ENCODE peak calls at places on chromosomes 5 and 9, in five cellular contexts. F is fibroblast of lung, O is tibial nerve, I is A549, X is colonic mucosa. V is an unnamed sample.
A peak's percentile ranks its signal among the peaks of the same experiment; 100 is the strongest.

GRCh38 chr9:99257723-99258364 is 35.8 kb downstream of the SEC61B start:
- DNase-seq in F (no peak), O (no peak), I (no peak), X (no peak), V (no peak)

GRCh38 chr5:33753704-33754103 is 138.1 kb downstream of the ADAMTS12 start:
- DNase-seq in F (no peak), O (no peak), I (no peak), X (no peak), V (no peak)

GRCh38 chr5:34743878-34744277 is 87.8 kb downstream of the RAI14 start:
- DNase-seq in F (peak; percentile 98), O (no peak), I (peak; percentile 67), X (no peak), V (no peak)

GRCh38 chr5:18465833-18466681 is 831.8 kb downstream of the TAF11L14 start:
- DNase-seq in F (peak; percentile 43), O (peak; percentile 54), I (peak; percentile 67), X (peak; percentile 49), V (peak; percentile 91)

GRCh38 chr5:54895816-54896341 is 89.5 kb downstream of the ESM1 start:
- DNase-seq in F (peak; percentile 65), O (no peak), I (peak; percentile 49), X (no peak), V (peak; percentile 56)

GRCh38 chr5:127885176-127885575 is 182.0 kb downstream of the CCDC192 start:
- DNase-seq in F (no peak), O (no peak), I (peak; percentile 90), X (peak; percentile 49), V (no peak)

GRCh38 chr5:164663223-164663989 is 1158.0 kb downstream of the MAT2B start:
- DNase-seq in F (peak; percentile 56), O (no peak), I (no peak), X (no peak), V (no peak)

GRCh38 chr5:119288364-119289047 is 67.3 kb upstream of the TNFAIP8 start:
- DNase-seq in F (peak; percentile 38), O (no peak), I (no peak), X (no peak), V (no peak)

GRCh38 chr5:119377066-119377465 is 21.2 kb downstream of the TNFAIP8 start:
- DNase-seq in F (no peak), O (no peak), I (no peak), X (no peak), V (no peak)

GRCh38 chr9:137305060-137305787 is 3.2 kb upstream of the NRARP start:
- DNase-seq in F (peak; percentile 46), O (no peak), I (peak; percentile 70), X (peak; percentile 88), V (peak; percentile 92)

GRCh38 chr9:108883085-108883484 is 21.0 kb downstream of the ACTL7A start:
- DNase-seq in F (no peak), O (no peak), I (no peak), X (no peak), V (no peak)
- H3K27ac ChIP-seq in F (no peak overlapping the region), O (no peak overlapping the region), I (no peak overlapping the region), X (no peak overlapping the region), V (no peak overlapping the region)

DNA sequence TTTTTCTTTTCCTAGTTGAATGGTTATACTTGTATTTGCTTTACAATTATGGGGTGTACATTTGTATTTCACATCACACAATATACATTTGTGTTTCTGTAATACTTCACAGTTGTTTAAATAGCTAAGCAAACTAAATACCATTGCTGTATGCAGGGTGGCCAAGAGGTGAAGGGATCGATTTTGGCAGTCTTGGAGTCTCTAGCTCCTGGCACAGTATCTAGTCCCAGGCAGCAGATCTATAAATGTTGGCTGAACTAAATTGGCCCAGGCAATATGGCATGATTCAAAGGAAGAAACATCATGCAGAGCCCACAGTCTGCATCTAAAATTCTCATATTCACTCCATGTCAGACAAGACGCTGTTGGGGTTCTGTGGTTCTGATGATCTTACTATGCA is 110.1 kb upstream of the GPBP1 start:
- DNase-seq in F (no peak), O (no peak), I (no peak), X (no peak), V (no peak)
- H3K4me3 ChIP-seq in F (no peak overlapping the region), O (no peak overlapping the region), I (no peak overlapping the region), X (no peak overlapping the region), V (no peak overlapping the region)

DNA sequence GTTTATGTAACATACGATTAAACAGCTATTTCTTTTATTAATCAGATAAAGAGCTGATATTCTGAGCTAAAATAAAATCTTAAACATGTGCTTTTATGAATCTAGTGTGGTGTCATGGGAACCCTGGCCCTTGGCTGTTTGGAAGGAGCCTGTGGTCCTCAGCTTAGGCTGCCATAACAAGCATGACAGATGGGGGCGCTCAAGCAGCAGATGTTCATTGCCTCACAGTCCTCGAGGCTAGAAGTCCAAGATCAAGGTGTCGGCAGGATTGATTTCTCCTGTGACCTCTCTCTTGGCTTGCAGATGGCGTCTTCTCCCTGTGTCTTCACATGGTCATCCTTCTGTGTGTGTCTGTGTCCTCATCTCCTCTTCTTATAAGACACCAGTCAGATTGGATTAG is 448.2 kb downstream of the GADD45G start:
- DNase-seq in F (no peak), O (no peak), I (peak; percentile 22), X (no peak), V (peak; percentile 97)
- TF ChIP-seq CTCF in F (no peak), O (no peak), I (no peak), X (no peak), V (peak; percentile 87)

DNA sequence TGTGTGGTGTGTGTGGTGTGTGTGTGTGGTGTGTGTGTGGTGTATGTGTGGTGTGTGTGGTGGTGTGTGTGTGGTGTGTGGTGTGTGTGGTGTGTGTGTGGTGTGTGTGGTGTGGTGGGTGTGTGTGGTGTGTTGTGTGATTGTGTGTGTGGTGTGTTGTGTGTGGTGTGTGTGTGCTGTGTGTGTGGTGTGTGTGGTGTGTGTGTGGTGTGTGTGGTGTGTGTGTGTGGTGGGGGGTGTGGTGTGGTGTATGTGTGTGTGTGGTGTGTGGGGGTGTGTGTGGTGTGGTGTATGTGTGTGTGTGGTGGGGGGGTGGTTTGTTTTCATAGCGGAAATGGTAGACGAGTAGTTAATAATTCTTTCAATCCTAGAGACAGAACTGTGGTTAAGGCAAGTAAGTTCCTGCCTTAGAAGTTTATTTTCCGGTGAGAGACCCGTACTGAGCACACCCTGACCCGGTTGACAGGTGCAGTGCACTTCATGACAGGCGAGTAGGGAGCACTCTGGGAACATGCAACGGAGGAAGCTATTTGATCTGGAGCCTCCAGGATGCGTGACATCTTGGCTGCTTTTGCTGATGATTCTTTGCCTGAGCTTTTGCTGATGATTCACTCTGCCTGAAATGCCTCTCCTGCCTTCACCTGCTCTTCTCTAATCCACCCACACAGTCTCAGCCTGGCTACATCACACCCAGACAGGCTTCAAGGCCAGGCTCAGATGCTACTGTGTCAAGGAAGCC is 21.7 kb upstream of the FAT2 start:
- DNase-seq in F (peak; percentile 62), O (no peak), I (peak; percentile 41), X (no peak), V (no peak)
- H3K27ac ChIP-seq in F (no peak overlapping the region), O (no peak overlapping the region), I (peak overlapping the region; percentile 26), X (no peak overlapping the region), V (no peak overlapping the region)